ENCODE peak calls at places on chromosomes 3 and 15, in ten cellular contexts. One of them, this sample, is unnamed.

GRCh38 chr3:193134895-193135294 is 106.1 kb upstream of the PLAAT1 start:
- DNase-seq in SK-N-MC: no peak
- DNase-seq in stomach: no peak
- DNase-seq in HL-60: no peak
- DNase-seq in spleen: no peak
- DNase-seq in GM23338: no peak
- DNase-seq in HepG2: no peak
- DNase-seq in transverse colon: no peak
- DNase-seq in esophagus muscularis mucosa: no peak
- DNase-seq in prostate gland: no peak
- DNase-seq in this sample: no peak

GRCh38 chr15:49044002-49044401 is 2.2 kb downstream of the SECISBP2L start:
- DNase-seq in SK-N-MC: no peak
- DNase-seq in stomach: no peak
- DNase-seq in HL-60: no peak
- DNase-seq in spleen: no peak
- DNase-seq in GM23338: no peak
- DNase-seq in HepG2: no peak
- DNase-seq in transverse colon: no peak
- DNase-seq in esophagus muscularis mucosa: no peak
- DNase-seq in prostate gland: no peak
- DNase-seq in this sample: no peak

GRCh38 chr3:175763948-175764347 is 904.8 kb downstream of the NAALADL2 start:
- DNase-seq in SK-N-MC: no peak
- DNase-seq in stomach: no peak
- DNase-seq in HL-60: no peak
- DNase-seq in spleen: no peak
- DNase-seq in GM23338: no peak
- DNase-seq in HepG2: no peak
- DNase-seq in transverse colon: no peak
- DNase-seq in esophagus muscularis mucosa: no peak
- DNase-seq in prostate gland: no peak
- DNase-seq in this sample: no peak

GRCh38 chr15:101158166-101159095 is 93.4 kb downstream of the CHSY1 start:
- DNase-seq in SK-N-MC: no peak
- DNase-seq in stomach: no peak
- DNase-seq in HL-60: no peak
- DNase-seq in spleen: peak; percentile 68
- DNase-seq in GM23338: no peak
- DNase-seq in HepG2: no peak
- DNase-seq in transverse colon: no peak
- DNase-seq in esophagus muscularis mucosa: no peak
- DNase-seq in prostate gland: no peak
- DNase-seq in this sample: no peak

GRCh38 chr15:85750319-85750806 is 44.4 kb downstream of the KLHL25 start:
- DNase-seq in SK-N-MC: no peak
- DNase-seq in stomach: peak; percentile 27
- DNase-seq in HL-60: no peak
- DNase-seq in spleen: no peak
- DNase-seq in GM23338: peak; percentile 28
- DNase-seq in HepG2: no peak
- DNase-seq in transverse colon: peak; percentile 33
- DNase-seq in esophagus muscularis mucosa: no peak
- DNase-seq in prostate gland: peak; percentile 48
- DNase-seq in this sample: no peak

GRCh38 chr15:62896969-62897486 is 145.5 kb upstream of the TPM1 start:
- DNase-seq in SK-N-MC: no peak
- DNase-seq in stomach: peak; percentile 88
- DNase-seq in HL-60: no peak
- DNase-seq in spleen: no peak
- DNase-seq in GM23338: no peak
- DNase-seq in HepG2: peak; percentile 93
- DNase-seq in transverse colon: peak; percentile 83
- DNase-seq in esophagus muscularis mucosa: peak; percentile 95
- DNase-seq in prostate gland: peak; percentile 82
- DNase-seq in this sample: peak; percentile 78

GRCh38 chr3:65560901-65561300 is 477.8 kb downstream of the MAGI1 start:
- DNase-seq in SK-N-MC: no peak
- DNase-seq in stomach: no peak
- DNase-seq in HL-60: no peak
- DNase-seq in spleen: no peak
- DNase-seq in GM23338: no peak
- DNase-seq in HepG2: no peak
- DNase-seq in transverse colon: no peak
- DNase-seq in esophagus muscularis mucosa: no peak
- DNase-seq in prostate gland: no peak
- DNase-seq in this sample: no peak

GRCh38 chr3:73508330-73508954 is 116.3 kb downstream of the PDZRN3 start:
- DNase-seq in SK-N-MC: no peak
- DNase-seq in stomach: peak; percentile 59
- DNase-seq in HL-60: peak; percentile 48
- DNase-seq in spleen: no peak
- DNase-seq in GM23338: peak; percentile 92
- DNase-seq in HepG2: peak; percentile 44
- DNase-seq in transverse colon: peak; percentile 54
- DNase-seq in esophagus muscularis mucosa: peak; percentile 92
- DNase-seq in prostate gland: peak; percentile 82
- DNase-seq in this sample: peak; percentile 51

GRCh38 chr3:111989061-111989678 is 9.6 kb upstream of the TAGLN3 start:
- DNase-seq in SK-N-MC: no peak
- DNase-seq in stomach: no peak
- DNase-seq in HL-60: peak; percentile 19
- DNase-seq in spleen: no peak
- DNase-seq in GM23338: peak; percentile 74
- DNase-seq in HepG2: peak; percentile 53
- DNase-seq in transverse colon: no peak
- DNase-seq in esophagus muscularis mucosa: no peak
- DNase-seq in prostate gland: no peak
- DNase-seq in this sample: peak; percentile 57

GRCh38 chr15:57820119-57820518 is 113.6 kb downstream of the POLR2M start:
- DNase-seq in SK-N-MC: no peak
- DNase-seq in stomach: no peak
- DNase-seq in HL-60: no peak
- DNase-seq in spleen: no peak
- DNase-seq in GM23338: no peak
- DNase-seq in HepG2: no peak
- DNase-seq in transverse colon: no peak
- DNase-seq in esophagus muscularis mucosa: no peak
- DNase-seq in prostate gland: no peak
- DNase-seq in this sample: no peak

GRCh38 chr15:55168350-55168974 is 28.3 kb downstream of the RSL24D1 start:
- DNase-seq in SK-N-MC: peak; percentile 34
- DNase-seq in stomach: peak; percentile 48
- DNase-seq in HL-60: peak; percentile 65
- DNase-seq in spleen: peak; percentile 75
- DNase-seq in GM23338: peak; percentile 94
- DNase-seq in HepG2: peak; percentile 83
- DNase-seq in transverse colon: peak; percentile 42
- DNase-seq in esophagus muscularis mucosa: no peak
- DNase-seq in prostate gland: peak; percentile 31
- DNase-seq in this sample: peak; percentile 59

GRCh38 chr15:44715797-44716334 is 4.5 kb downstream of the B2M start:
- DNase-seq in SK-N-MC: no peak
- DNase-seq in stomach: no peak
- DNase-seq in HL-60: no peak
- DNase-seq in spleen: no peak
- DNase-seq in GM23338: no peak
- DNase-seq in HepG2: no peak
- DNase-seq in transverse colon: no peak
- DNase-seq in esophagus muscularis mucosa: no peak
- DNase-seq in prostate gland: no peak
- DNase-seq in this sample: no peak
- TF ChIP-seq POLR2AphosphoS5 in SK-N-MC: no peak
- TF ChIP-seq POLR2AphosphoS5 in stomach: no peak
- TF ChIP-seq POLR2AphosphoS5 in HL-60: no peak
- TF ChIP-seq POLR2AphosphoS5 in spleen: no peak
- TF ChIP-seq POLR2AphosphoS5 in GM23338: no peak
- TF ChIP-seq POLR2AphosphoS5 in HepG2: no peak
- TF ChIP-seq POLR2AphosphoS5 in transverse colon: no peak
- TF ChIP-seq POLR2AphosphoS5 in esophagus muscularis mucosa: no peak
- TF ChIP-seq POLR2AphosphoS5 in prostate gland: no peak
- TF ChIP-seq POLR2AphosphoS5 in this sample: no peak

GRCh38 chr3:177724020-177724638 is 526.8 kb upstream of the TBL1XR1 start:
- DNase-seq in SK-N-MC: no peak
- DNase-seq in stomach: peak; percentile 44
- DNase-seq in HL-60: peak; percentile 80
- DNase-seq in spleen: no peak
- DNase-seq in GM23338: no peak
- DNase-seq in HepG2: no peak
- DNase-seq in transverse colon: peak; percentile 38
- DNase-seq in esophagus muscularis mucosa: no peak
- DNase-seq in prostate gland: peak; percentile 35
- DNase-seq in this sample: no peak
- TF ChIP-seq POLR2AphosphoS5 in SK-N-MC: no peak
- TF ChIP-seq POLR2AphosphoS5 in stomach: peak; percentile 51
- TF ChIP-seq POLR2AphosphoS5 in HL-60: no peak
- TF ChIP-seq POLR2AphosphoS5 in spleen: no peak
- TF ChIP-seq POLR2AphosphoS5 in GM23338: no peak
- TF ChIP-seq POLR2AphosphoS5 in HepG2: no peak
- TF ChIP-seq POLR2AphosphoS5 in transverse colon: peak; percentile 42
- TF ChIP-seq POLR2AphosphoS5 in esophagus muscularis mucosa: peak; percentile 80
- TF ChIP-seq POLR2AphosphoS5 in prostate gland: peak; percentile 52
- TF ChIP-seq POLR2AphosphoS5 in this sample: no peak

GRCh38 chr3:106093616-106094015 is 224.8 kb upstream of the CBLB start:
- DNase-seq in SK-N-MC: no peak
- DNase-seq in stomach: no peak
- DNase-seq in HL-60: no peak
- DNase-seq in spleen: no peak
- DNase-seq in GM23338: no peak
- DNase-seq in HepG2: no peak
- DNase-seq in transverse colon: no peak
- DNase-seq in esophagus muscularis mucosa: no peak
- DNase-seq in prostate gland: no peak
- DNase-seq in this sample: no peak

GRCh38 chr3:106088270-106088669 is 219.5 kb upstream of the CBLB start:
- DNase-seq in SK-N-MC: no peak
- DNase-seq in stomach: no peak
- DNase-seq in HL-60: no peak
- DNase-seq in spleen: no peak
- DNase-seq in GM23338: no peak
- DNase-seq in HepG2: no peak
- DNase-seq in transverse colon: no peak
- DNase-seq in esophagus muscularis mucosa: no peak
- DNase-seq in prostate gland: no peak
- DNase-seq in this sample: no peak

GRCh38 chr3:106088899-106089298 is 220.1 kb upstream of the CBLB start:
- DNase-seq in SK-N-MC: no peak
- DNase-seq in stomach: no peak
- DNase-seq in HL-60: no peak
- DNase-seq in spleen: no peak
- DNase-seq in GM23338: no peak
- DNase-seq in HepG2: no peak
- DNase-seq in transverse colon: no peak
- DNase-seq in esophagus muscularis mucosa: no peak
- DNase-seq in prostate gland: no peak
- DNase-seq in this sample: no peak

GRCh38 chr3:106089806-106090205 is 221.0 kb upstream of the CBLB start:
- DNase-seq in SK-N-MC: no peak
- DNase-seq in stomach: no peak
- DNase-seq in HL-60: no peak
- DNase-seq in spleen: no peak
- DNase-seq in GM23338: no peak
- DNase-seq in HepG2: no peak
- DNase-seq in transverse colon: no peak
- DNase-seq in esophagus muscularis mucosa: no peak
- DNase-seq in prostate gland: no peak
- DNase-seq in this sample: no peak

DNA sequence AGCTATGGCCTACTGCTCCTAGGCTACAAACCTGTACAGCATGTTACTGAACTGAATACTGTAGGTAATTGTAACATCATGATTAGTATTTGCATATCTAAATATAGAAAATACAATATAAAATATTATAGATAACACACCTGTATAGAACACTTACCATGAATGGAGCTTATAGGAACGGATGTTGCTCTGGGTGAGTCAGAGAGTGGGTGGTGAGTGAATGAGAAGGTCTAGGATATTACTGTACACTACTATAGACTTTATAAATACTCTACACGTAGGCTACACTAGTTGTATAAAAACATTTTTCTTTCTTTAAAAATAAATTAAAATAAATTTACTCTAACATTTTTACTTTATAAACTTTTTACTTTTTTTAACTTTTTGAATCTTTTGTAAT is 224.0 kb upstream of the CBLB start:
- DNase-seq in SK-N-MC: no peak
- DNase-seq in stomach: no peak
- DNase-seq in HL-60: no peak
- DNase-seq in spleen: no peak
- DNase-seq in GM23338: no peak
- DNase-seq in HepG2: no peak
- DNase-seq in transverse colon: no peak
- DNase-seq in esophagus muscularis mucosa: no peak
- DNase-seq in prostate gland: no peak
- DNase-seq in this sample: no peak
- TF ChIP-seq POLR2AphosphoS5 in SK-N-MC: no peak
- TF ChIP-seq POLR2AphosphoS5 in stomach: no peak
- TF ChIP-seq POLR2AphosphoS5 in HL-60: no peak
- TF ChIP-seq POLR2AphosphoS5 in spleen: no peak
- TF ChIP-seq POLR2AphosphoS5 in GM23338: no peak
- TF ChIP-seq POLR2AphosphoS5 in HepG2: no peak
- TF ChIP-seq POLR2AphosphoS5 in transverse colon: no peak
- TF ChIP-seq POLR2AphosphoS5 in esophagus muscularis mucosa: no peak
- TF ChIP-seq POLR2AphosphoS5 in prostate gland: no peak
- TF ChIP-seq POLR2AphosphoS5 in this sample: no peak

GRCh38 chr3:49723631-49724551 is at the start of gene GMPPB:
- DNase-seq in SK-N-MC: no peak
- DNase-seq in stomach: peak; percentile 98
- DNase-seq in HL-60: peak; percentile 96
- DNase-seq in spleen: peak; percentile 99
- DNase-seq in GM23338: peak; percentile 99
- DNase-seq in HepG2: peak; percentile 93
- DNase-seq in transverse colon: peak; percentile 98
- DNase-seq in esophagus muscularis mucosa: peak; percentile 99
- DNase-seq in prostate gland: peak; percentile 97
- DNase-seq in this sample: peak; percentile 98

GRCh38 chr3:49724586-49724985 is 835 bp upstream of the GMPPB start:
- DNase-seq in SK-N-MC: no peak
- DNase-seq in stomach: no peak
- DNase-seq in HL-60: no peak
- DNase-seq in spleen: peak; percentile 86
- DNase-seq in GM23338: peak; percentile 36
- DNase-seq in HepG2: no peak
- DNase-seq in transverse colon: peak; percentile 51
- DNase-seq in esophagus muscularis mucosa: no peak
- DNase-seq in prostate gland: no peak
- DNase-seq in this sample: peak; percentile 53

GRCh38 chr3:49721861-49722781 is 1.6 kb downstream of the GMPPB start:
- DNase-seq in SK-N-MC: no peak
- DNase-seq in stomach: no peak
- DNase-seq in HL-60: no peak
- DNase-seq in spleen: peak; percentile 76
- DNase-seq in GM23338: no peak
- DNase-seq in HepG2: no peak
- DNase-seq in transverse colon: no peak
- DNase-seq in esophagus muscularis mucosa: no peak
- DNase-seq in prostate gland: no peak
- DNase-seq in this sample: no peak

GRCh38 chr3:49722896-49723295 is 855 bp downstream of the GMPPB start:
- DNase-seq in SK-N-MC: no peak
- DNase-seq in stomach: no peak
- DNase-seq in HL-60: no peak
- DNase-seq in spleen: peak; percentile 83
- DNase-seq in GM23338: no peak
- DNase-seq in HepG2: no peak
- DNase-seq in transverse colon: no peak
- DNase-seq in esophagus muscularis mucosa: no peak
- DNase-seq in prostate gland: no peak
- DNase-seq in this sample: peak; percentile 25

GRCh38 chr3:49723301-49723630 is 485 bp downstream of the GMPPB start:
- DNase-seq in SK-N-MC: no peak
- DNase-seq in stomach: peak; percentile 84
- DNase-seq in HL-60: peak; percentile 71
- DNase-seq in spleen: peak; percentile 93
- DNase-seq in GM23338: peak; percentile 69
- DNase-seq in HepG2: peak; percentile 40
- DNase-seq in transverse colon: peak; percentile 88
- DNase-seq in esophagus muscularis mucosa: no peak
- DNase-seq in prostate gland: peak; percentile 72
- DNase-seq in this sample: peak; percentile 62
- TF ChIP-seq POLR2AphosphoS5 in SK-N-MC: no peak
- TF ChIP-seq POLR2AphosphoS5 in stomach: peak; percentile 69
- TF ChIP-seq POLR2AphosphoS5 in HL-60: no peak
- TF ChIP-seq POLR2AphosphoS5 in spleen: no peak
- TF ChIP-seq POLR2AphosphoS5 in GM23338: no peak
- TF ChIP-seq POLR2AphosphoS5 in HepG2: no peak
- TF ChIP-seq POLR2AphosphoS5 in transverse colon: no peak
- TF ChIP-seq POLR2AphosphoS5 in esophagus muscularis mucosa: no peak
- TF ChIP-seq POLR2AphosphoS5 in prostate gland: no peak
- TF ChIP-seq POLR2AphosphoS5 in this sample: no peak

This sample was measured in SK-N-SH.